ENCODE peak calls at places on chromosomes 13 and 19, in six cellular contexts. G is H9, B is neuronal stem cell, S is IMR-90, H is H1, J is mesenchymal stem cell. P is an unnamed sample.
A peak's percentile ranks its signal among the peaks of the same experiment; 100 is the strongest.

GRCh38 chr13:34290661-34291060 is 472.7 kb downstream of the RFC3 start:
- DNase-seq in G (no peak), B (no peak), S (no peak), H (no peak), J (no peak), P (no peak)

GRCh38 chr13:27634791-27635190 is 13.1 kb downstream of the POLR1D start:
- DNase-seq in G (no peak), B (no peak), S (no peak), H (no peak), J (no peak), P (peak; percentile 61)

GRCh38 chr19:7554565-7554964 is 19.0 kb downstream of the PNPLA6 start:
- DNase-seq in G (peak; percentile 45), B (no peak), S (no peak), H (no peak), J (no peak), P (no peak)

GRCh38 chr19:47564081-47564480 is 8.9 kb downstream of the ZNF541 start:
- DNase-seq in G (no peak), B (no peak), S (no peak), H (no peak), J (no peak), P (no peak)

GRCh38 chr13:30918662-30919405 is 12.8 kb downstream of the MEDAG start:
- DNase-seq in G (no peak), B (no peak), S (no peak), H (no peak), J (no peak), P (no peak)

GRCh38 chr19:4730740-4731171 is 7.1 kb upstream of the DPP9 start:
- DNase-seq in G (peak; percentile 72), B (no peak), S (no peak), H (peak; percentile 92), J (peak; percentile 22), P (peak; percentile 64)

GRCh38 chr19:7535035-7535992 is at the start of gene PNPLA6:
- DNase-seq in G (peak; percentile 95), B (peak; percentile 89), S (peak; percentile 92), H (peak; percentile 96), J (peak; percentile 95), P (peak; percentile 98)

GRCh38 chr19:23101241-23101640 is 15.6 kb upstream of the ZNF730 start:
- DNase-seq in G (no peak), B (no peak), S (no peak), H (no peak), J (no peak), P (peak; percentile 96)

GRCh38 chr19:10270616-10271394 is at the start of gene ICAM1:
- DNase-seq in G (peak; percentile 88), B (no peak), S (peak; percentile 66), H (peak; percentile 87), J (peak; percentile 94), P (peak; percentile 91)

GRCh38 chr19:39196860-39197562 is at the start of gene NCCRP1:
- DNase-seq in G (peak; percentile 71), B (peak; percentile 62), S (no peak), H (peak; percentile 77), J (no peak), P (no peak)

GRCh38 chr19:46076031-46076880 is 35.5 kb upstream of the IGFL4 start:
- DNase-seq in G (no peak), B (no peak), S (no peak), H (no peak), J (no peak), P (no peak)

GRCh38 chr13:84706004-84706710 is 823.9 kb upstream of the SLITRK1 start:
- DNase-seq in G (no peak), B (no peak), S (no peak), H (no peak), J (no peak), P (no peak)

GRCh38 chr19:19157808-19158207 is 12.3 kb downstream of the MEF2B start:
- DNase-seq in G (no peak), B (no peak), S (no peak), H (no peak), J (no peak), P (no peak)

GRCh38 chr19:19152668-19153384 is 14.5 kb upstream of the TMEM161A start:
- DNase-seq in G (no peak), B (no peak), S (no peak), H (no peak), J (no peak), P (no peak)

GRCh38 chr19:19155495-19156219 is 14.4 kb downstream of the MEF2B start:
- DNase-seq in G (no peak), B (no peak), S (no peak), H (no peak), J (no peak), P (no peak)

GRCh38 chr19:19151418-19151817 is 13.1 kb upstream of the TMEM161A start:
- DNase-seq in G (no peak), B (no peak), S (no peak), H (no peak), J (no peak), P (no peak)

DNA sequence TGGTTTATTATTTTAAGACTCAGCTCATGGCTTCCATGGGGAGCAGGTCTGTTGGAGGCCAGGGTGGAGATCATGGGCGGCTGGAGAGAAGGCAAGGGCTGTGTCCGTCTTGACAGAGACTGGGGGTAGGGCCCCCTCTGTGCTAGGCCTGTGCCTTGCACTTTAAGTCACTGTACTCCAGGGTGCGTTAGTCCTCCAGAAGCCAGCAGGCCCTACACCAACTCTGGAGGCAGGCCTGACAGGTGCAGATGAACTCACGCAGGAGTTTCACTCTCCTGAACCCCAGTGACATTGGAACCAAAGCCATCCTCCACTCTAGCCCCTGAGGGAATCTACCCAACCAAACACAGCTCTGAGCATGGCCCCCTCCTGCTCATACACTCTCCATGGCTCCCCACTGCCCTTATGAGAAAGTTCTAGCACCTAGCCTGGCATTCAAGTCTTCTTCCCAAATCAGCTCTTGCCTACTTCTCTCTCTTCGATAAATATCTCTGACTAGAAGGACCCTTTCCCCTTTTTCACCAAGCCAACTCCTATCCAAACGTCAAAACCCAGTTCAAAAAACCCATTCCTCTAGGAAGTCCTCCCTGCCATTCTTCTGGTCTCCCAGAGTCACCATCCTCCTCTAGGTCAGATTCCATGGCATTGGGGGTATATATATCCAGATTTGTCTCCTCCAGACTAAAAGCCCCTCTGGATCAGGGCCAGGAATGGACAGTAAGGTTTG is 15.1 kb downstream of the MEF2B start:
- DNase-seq in G (no peak), B (no peak), S (no peak), H (no peak), J (no peak), P (no peak)
- H3K14ac ChIP-seq in G (no peak overlapping the region), B (no peak overlapping the region), S (no peak overlapping the region), H (no peak overlapping the region), J (no peak overlapping the region), P (no peak overlapping the region)

GRCh38 chr19:28794301-28794700 is 418.6 kb downstream of the UQCRFS1 start:
- DNase-seq in G (no peak), B (no peak), S (no peak), H (no peak), J (no peak), P (no peak)

DNA sequence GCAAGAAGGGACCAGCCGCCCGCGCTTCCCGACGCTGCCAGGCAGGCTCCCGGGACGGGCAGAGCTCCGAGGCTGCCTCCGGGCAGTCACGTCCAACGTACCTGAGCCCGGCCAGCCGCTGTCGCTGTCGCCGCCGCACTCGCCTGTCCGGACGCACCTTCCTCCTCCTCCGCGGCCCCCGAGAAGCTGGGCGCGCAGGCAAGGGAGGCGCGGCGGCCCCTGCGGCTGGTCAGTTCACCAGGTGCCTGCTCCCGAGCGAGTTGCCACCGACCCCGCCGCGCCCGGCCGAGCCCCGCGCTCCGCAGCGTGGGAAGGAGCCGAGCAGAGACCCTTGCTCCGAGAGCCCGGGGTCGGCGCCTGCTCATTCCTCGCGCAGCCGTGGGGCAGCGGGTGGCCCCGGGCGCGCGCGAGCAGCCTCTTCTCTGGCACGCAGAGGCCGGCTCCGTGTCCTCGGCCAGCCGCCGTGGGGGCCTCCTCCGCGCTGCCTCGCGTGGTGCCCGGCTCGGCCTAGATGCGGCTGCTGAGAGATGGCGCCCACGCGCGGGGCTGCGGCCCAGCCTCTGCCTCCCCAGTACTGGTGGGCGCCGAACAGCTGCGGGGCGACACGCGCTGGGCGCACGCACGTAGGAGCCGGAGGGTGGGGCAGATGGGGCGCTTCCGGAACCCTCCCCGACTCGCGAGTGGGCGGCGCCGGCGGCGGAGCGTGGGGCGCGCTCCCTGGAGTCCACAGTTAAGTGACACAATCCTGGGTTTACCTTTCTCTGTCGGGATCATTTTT is 419.4 kb downstream of the UQCRFS1 start:
- DNase-seq in G (peak; percentile 52), B (peak; percentile 6), S (no peak), H (peak; percentile 67), J (no peak), P (no peak)
- H2AFZ ChIP-seq in G (no peak overlapping the region), B (peak overlapping the region; percentile 49), S (no peak overlapping the region), H (peak overlapping the region; percentile 41), J (peak overlapping the region; percentile 11), P (peak overlapping the region; percentile 10)

GRCh38 chr13:32309312-32309711 is 5.9 kb downstream of the ZAR1L start:
- DNase-seq in G (no peak), B (no peak), S (peak; percentile 7), H (no peak), J (no peak), P (no peak)

GRCh38 chr13:32300920-32301319 is 14.2 kb downstream of the ZAR1L start:
- DNase-seq in G (no peak), B (no peak), S (no peak), H (no peak), J (no peak), P (no peak)

GRCh38 chr13:32309812-32310706 is 5.1 kb downstream of the ZAR1L start:
- DNase-seq in G (peak; percentile 32), B (peak; percentile 41), S (peak; percentile 72), H (peak; percentile 47), J (peak; percentile 65), P (peak; percentile 81)

GRCh38 chr13:32302461-32302860 is 12.7 kb downstream of the ZAR1L start:
- DNase-seq in G (no peak), B (no peak), S (no peak), H (no peak), J (no peak), P (no peak)

GRCh38 chr13:32305646-32306045 is 9.5 kb downstream of the ZAR1L start:
- DNase-seq in G (no peak), B (no peak), S (no peak), H (no peak), J (no peak), P (no peak)
- H3K14ac ChIP-seq in G (no peak overlapping the region), B (no peak overlapping the region), S (no peak overlapping the region), H (no peak overlapping the region), J (no peak overlapping the region), P (no peak overlapping the region)

GRCh38 chr19:41411094-41411493 is 13.5 kb downstream of the BCKDHA start:
- DNase-seq in G (no peak), B (no peak), S (no peak), H (no peak), J (no peak), P (no peak)

GRCh38 chr19:41408256-41408655 is 10.6 kb downstream of the BCKDHA start:
- DNase-seq in G (peak; percentile 45), B (no peak), S (no peak), H (no peak), J (no peak), P (no peak)

GRCh38 chr19:41407271-41407670 is 9.7 kb downstream of the BCKDHA start:
- DNase-seq in G (peak; percentile 67), B (no peak), S (no peak), H (no peak), J (no peak), P (no peak)

GRCh38 chr19:41410655-41411054 is 13.0 kb downstream of the BCKDHA start:
- DNase-seq in G (no peak), B (no peak), S (no peak), H (no peak), J (no peak), P (no peak)

DNA sequence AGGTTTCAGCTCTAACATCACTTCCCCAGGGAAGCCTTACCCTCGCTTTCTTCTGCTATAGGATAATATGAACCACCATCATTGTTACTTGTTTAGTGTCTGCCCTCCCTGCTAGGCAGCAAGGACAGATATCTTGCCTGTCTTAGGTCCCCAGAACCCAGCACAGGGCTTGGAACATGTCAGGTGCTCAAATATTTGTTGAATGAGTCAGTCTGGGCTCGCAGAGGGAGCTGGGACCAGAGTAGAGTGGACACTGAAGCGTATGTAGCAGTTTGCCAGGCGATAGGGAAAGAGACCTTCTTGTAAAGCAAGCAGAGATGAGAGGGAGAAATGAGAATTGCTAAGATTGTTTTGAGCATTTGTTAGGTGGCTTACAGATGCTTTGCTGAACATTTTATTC is 11.7 kb downstream of the BCKDHA start:
- DNase-seq in G (peak; percentile 37), B (no peak), S (peak; percentile 40), H (no peak), J (peak; percentile 34), P (peak; percentile 66)
- H2AFZ ChIP-seq in G (no peak overlapping the region), B (no peak overlapping the region), S (no peak overlapping the region), H (no peak overlapping the region), J (no peak overlapping the region), P (no peak overlapping the region)

P was measured in trophoblast cell.